ENCODE peak calls at places on chromosomes 16 and 17, in six cellular contexts. N is amygdala, P is NCI-H1105, S is LoVo, B is lung, L is NCI-H524 treated with DMSO at 0.1 percent for 48 hours. H is an unnamed sample.
A peak's percentile ranks its signal among the peaks of the same experiment; 100 is the strongest.

GRCh38 chr16:48720266-48720665 is 110.3 kb upstream of the N4BP1 start:
- DNase-seq in N (no peak), P (no peak), S (peak; percentile 12), B (no peak), L (no peak), H (no peak)

GRCh38 chr17:35404360-35404759 is 27.9 kb downstream of the SLFN12 start:
- DNase-seq in N (no peak), P (no peak), S (no peak), B (no peak), L (no peak), H (no peak)

GRCh38 chr17:6574689-6575595 is 18.6 kb upstream of the PITPNM3 start:
- DNase-seq in N (no peak), P (no peak), S (no peak), B (peak; percentile 52), L (no peak), H (no peak)

GRCh38 chr16:68823401-68823800 is 19.9 kb upstream of the TANGO6 start:
- DNase-seq in N (no peak), P (no peak), S (no peak), B (no peak), L (no peak), H (no peak)

GRCh38 chr16:10992797-10993196 is 48.4 kb downstream of the CLEC16A start:
- DNase-seq in N (no peak), P (no peak), S (peak; percentile 51), B (no peak), L (no peak), H (no peak)

GRCh38 chr16:78184554-78185183 is 85.2 kb downstream of the WWOX start:
- DNase-seq in N (no peak), P (no peak), S (peak; percentile 52), B (no peak), L (no peak), H (peak; percentile 77)

GRCh38 chr16:73232555-73233422 is 184.9 kb upstream of the ZFHX3 start:
- DNase-seq in N (peak; percentile 15), P (no peak), S (peak; percentile 87), B (no peak), L (peak; percentile 40), H (no peak)

GRCh38 chr17:20997711-20998570 is 44.9 kb downstream of the USP22 start:
- DNase-seq in N (no peak), P (no peak), S (no peak), B (no peak), L (no peak), H (no peak)

GRCh38 chr17:27559996-27560481 is 70.9 kb upstream of the LGALS9 start:
- DNase-seq in N (no peak), P (peak; percentile 37), S (no peak), B (peak; percentile 54), L (no peak), H (no peak)

GRCh38 chr17:75364078-75364477 is 41.4 kb downstream of the GRB2 start:
- DNase-seq in N (no peak), P (no peak), S (peak; percentile 8), B (no peak), L (no peak), H (no peak)

GRCh38 chr16:56294599-56294998 is 103.3 kb downstream of the GNAO1 start:
- DNase-seq in N (no peak), P (no peak), S (no peak), B (no peak), L (no peak), H (no peak)

GRCh38 chr16:49494386-49495150 is 121.0 kb downstream of the C16orf78 start:
- DNase-seq in N (no peak), P (no peak), S (no peak), B (no peak), L (no peak), H (no peak)

GRCh38 chr17:20133552-20133951 is 124.4 kb downstream of the SPECC1 start:
- DNase-seq in N (no peak), P (no peak), S (no peak), B (no peak), L (no peak), H (no peak)

GRCh38 chr17:66526827-66527226 is 224.4 kb downstream of the PRKCA start:
- DNase-seq in N (peak; percentile 49), P (no peak), S (no peak), B (no peak), L (no peak), H (no peak)

GRCh38 chr16:49889725-49890397 is 33.9 kb upstream of the ZNF423 start:
- DNase-seq in N (no peak), P (no peak), S (no peak), B (no peak), L (no peak), H (no peak)

GRCh38 chr16:4387769-4388168 is 16.1 kb downstream of the VASN start:
- DNase-seq in N (no peak), P (no peak), S (no peak), B (no peak), L (no peak), H (no peak)

GRCh38 chr16:89547291-89547690 is 13.2 kb upstream of the RPL13 start:
- DNase-seq in N (no peak), P (no peak), S (no peak), B (no peak), L (no peak), H (no peak)

GRCh38 chr16:66740010-66740409 is 11.4 kb downstream of the DYNC1LI2 start:
- DNase-seq in N (no peak), P (no peak), S (no peak), B (no peak), L (peak; percentile 5), H (no peak)

GRCh38 chr17:74769856-74770497 is 6.2 kb downstream of the NAT9 start:
- DNase-seq in N (no peak), P (no peak), S (no peak), B (no peak), L (no peak), H (no peak)

GRCh38 chr16:3020604-3021448 is 658 bp downstream of the TNFRSF12A start:
- DNase-seq in N (peak; percentile 30), P (no peak), S (peak; percentile 89), B (peak; percentile 88), L (no peak), H (no peak)

GRCh38 chr17:78409191-78409621 is 30.8 kb downstream of the PGS1 start:
- DNase-seq in N (no peak), P (peak; percentile 88), S (peak; percentile 87), B (peak; percentile 79), L (peak; percentile 76), H (peak; percentile 20)

GRCh38 chr16:19245326-19245925 is 40.1 kb upstream of the CLEC19A start:
- DNase-seq in N (no peak), P (peak; percentile 78), S (no peak), B (no peak), L (no peak), H (peak; percentile 91)

GRCh38 chr17:55601874-55602364 is 90.7 kb upstream of the SMIM36 start:
- DNase-seq in N (no peak), P (no peak), S (peak; percentile 32), B (no peak), L (peak; percentile 13), H (peak; percentile 19)

GRCh38 chr17:73652886-73653480 is 8.7 kb upstream of the SDK2 start:
- DNase-seq in N (no peak), P (no peak), S (no peak), B (peak; percentile 25), L (no peak), H (no peak)

GRCh38 chr17:66855204-66855603 is 20.3 kb downstream of the CACNG5 start:
- DNase-seq in N (no peak), P (no peak), S (no peak), B (no peak), L (no peak), H (no peak)

GRCh38 chr17:59329558-59330313 is 1.7 kb upstream of the YPEL2 start:
- DNase-seq in N (peak; percentile 66), P (no peak), S (peak; percentile 47), B (peak; percentile 53), L (peak; percentile 52), H (peak; percentile 28)

GRCh38 chr17:71828182-71828596 is 292.6 kb upstream of the SOX9 start:
- DNase-seq in N (peak; percentile 72), P (peak; percentile 81), S (no peak), B (no peak), L (no peak), H (peak; percentile 81)